ENCODE peak calls at places on chromosomes 2 and 18, in seven cellular contexts. W is tibial artery, F is HepG2, L is heart right ventricle, G is gastrocnemius medialis, D is ovary, K is Karpas-422. I is an unnamed sample. For H3K9me3 and H3K36me3, the result is how much of the 10 kb centered on the place peaks cover.

GRCh38 chr2:19674051-19675002 is 227.5 kb downstream of the TTC32 start:
- DNase-seq in K (no peak), G (no peak), F (no peak), W (no peak), D (no peak), L (no peak), I (no peak)

GRCh38 chr18:71398530-71398929 is 1109.7 kb downstream of the SOCS6 start:
- DNase-seq in K (peak), L (no peak), D (no peak), G (no peak), W (no peak), F (peak), I (no peak)

GRCh38 chr2:241777167-241777685 is 604 bp downstream of the GAL3ST2 start:
- DNase-seq in D (no peak), G (no peak), K (no peak), L (no peak), F (no peak), W (no peak), I (no peak)

GRCh38 chr18:3120356-3120755 is 99.4 kb downstream of the MYOM1 start:
- DNase-seq in F (peak), L (no peak), K (no peak), G (no peak), W (no peak), D (no peak), I (no peak)

GRCh38 chr2:65566617-65567016 is 134.2 kb upstream of the SPRED2 start:
- DNase-seq in D (no peak), L (no peak), G (no peak), K (no peak), W (no peak), F (no peak), I (no peak)

GRCh38 chr2:170714156-170715061 is 728 bp upstream of the SP5 start:
- DNase-seq in W (peak), K (no peak), D (peak), L (peak), F (no peak), G (no peak), I (no peak)

GRCh38 chr2:111944536-111945210 is 46.3 kb downstream of the MERTK start:
- DNase-seq in W (no peak), K (peak), L (no peak), F (peak), D (no peak), G (no peak), I (no peak)

GRCh38 chr2:178241852-178242551 is 47.7 kb downstream of the OSBPL6 start:
- DNase-seq in G (peak), D (peak), K (no peak), L (no peak), F (no peak), W (peak), I (no peak)

GRCh38 chr18:62982600-62983251 is 267.4 kb downstream of the PHLPP1 start:
- DNase-seq in D (peak), G (peak), F (peak), W (no peak), L (no peak), K (peak), I (peak)

GRCh38 chr2:226802573-226802972 is 3.0 kb upstream of the IRS1 start:
- DNase-seq in W (no peak), G (no peak), F (peak), L (no peak), D (no peak), K (peak), I (peak)

GRCh38 chr2:198368089-198368488 is 563.7 kb downstream of the PLCL1 start:
- DNase-seq in L (no peak), K (no peak), G (no peak), F (no peak), W (no peak), D (no peak), I (no peak)

GRCh38 chr2:74507926-74508520 is 528 bp upstream of the PCGF1 start:
- DNase-seq in L (peak), G (no peak), K (no peak), F (no peak), D (no peak), W (peak), I (no peak)

GRCh38 chr2:11692966-11693521 is 23.0 kb upstream of the NTSR2 start:
- DNase-seq in K (peak), W (peak), L (no peak), G (peak), D (no peak), F (peak), I (peak)

GRCh38 chr2:108637304-108637669 is 82.0 kb upstream of the RANBP2 start:
- DNase-seq in D (no peak), L (no peak), G (peak), K (no peak), F (peak), W (peak), I (no peak)

GRCh38 chr2:120376101-120376500 is 30.2 kb downstream of the INHBB start:
- DNase-seq in G (no peak), D (no peak), L (no peak), W (no peak), F (no peak), K (no peak), I (no peak)

GRCh38 chr2:240868286-240869108 is at the start of gene AGXT:
- DNase-seq in W (peak), L (no peak), G (no peak), F (peak), D (no peak), K (no peak), I (no peak)

GRCh38 chr2:233084488-233084887 is 24.3 kb downstream of the INPP5D start:
- DNase-seq in L (peak), F (no peak), W (peak), K (no peak), D (no peak), G (peak), I (peak)

GRCh38 chr2:196224767-196225166 is 53.4 kb upstream of the STK17B start:
- DNase-seq in K (no peak), D (no peak), G (no peak), F (no peak), W (no peak), L (no peak), I (no peak)

GRCh38 chr2:128473175-128474013 is 154.7 kb upstream of the HS6ST1 start:
- DNase-seq in F (no peak), K (no peak), W (no peak), L (no peak), D (no peak), G (peak), I (peak)

GRCh38 chr2:218733615-218734021 is 23.0 kb downstream of the TTLL4 start:
- DNase-seq in L (no peak), G (peak), W (peak), F (peak), D (no peak), K (no peak), I (peak)

GRCh38 chr2:181570059-181570458 is 86.8 kb downstream of the CERKL start:
- DNase-seq in K (no peak), W (no peak), F (no peak), G (no peak), L (no peak), D (no peak), I (no peak)

GRCh38 chr2:232454630-232455029 is 1.3 kb upstream of the ALPI start:
- DNase-seq in L (no peak), G (no peak), K (no peak), F (no peak), W (peak), D (no peak), I (no peak)

GRCh38 chr2:210527286-210527685 is 29.1 kb upstream of the CPS1 start:
- DNase-seq in K (no peak), L (no peak), W (no peak), D (no peak), F (no peak), G (no peak), I (no peak)

GRCh38 chr2:214830794-214831346 is 21.4 kb upstream of the BARD1 start:
- DNase-seq in L (no peak), K (peak), W (no peak), D (no peak), G (no peak), F (peak), I (peak)

GRCh38 chr2:144548532-144549191 is 28.7 kb upstream of the ZEB2 start:
- DNase-seq in G (no peak), D (no peak), L (no peak), K (peak), F (no peak), W (no peak), I (peak)

GRCh38 chr18:63166142-63166541 is 153.4 kb downstream of the BCL2 start:
- DNase-seq in D (no peak), L (no peak), W (no peak), K (no peak), F (no peak), G (no peak), I (no peak)

GRCh38 chr18:31661965-31662364 is 22.4 kb downstream of the B4GALT6 start:
- DNase-seq in G (no peak), D (no peak), K (no peak), F (no peak), W (no peak), L (no peak), I (no peak)

GRCh38 chr2:20642026-20642971 is 8.6 kb downstream of the HS1BP3 start:
- DNase-seq in G (peak), D (peak), K (peak), L (peak), W (peak), F (peak), I (peak)

GRCh38 chr2:66084948-66085590 is 349.9 kb upstream of the MEIS1 start:
- DNase-seq in L (no peak), K (peak), D (no peak), F (no peak), W (no peak), G (no peak), I (no peak)

GRCh38 chr2:66850406-66850805 is 415.5 kb downstream of the MEIS1 start:
- DNase-seq in D (no peak), K (no peak), F (no peak), W (no peak), G (no peak), L (peak), I (no peak)

GRCh38 chr18:23972416-23972815 is 42.1 kb upstream of the TTC39C start:
- DNase-seq in K (no peak), L (no peak), W (no peak), D (no peak), F (no peak), G (no peak), I (peak)

GRCh38 chr2:129870646-129871335 is 108.7 kb upstream of the RAB6C start:
- DNase-seq in K (no peak), D (no peak), L (no peak), G (no peak), W (no peak), F (no peak), I (no peak)

GRCh38 chr18:77037533-77037932 is 95.0 kb downstream of the MBP start:
- DNase-seq in L (no peak), D (no peak), K (no peak), G (no peak), F (no peak), W (no peak), I (no peak)

GRCh38 chr2:7593286-7593685 is 676.1 kb downstream of the RNF144A start:
- DNase-seq in D (no peak), W (no peak), K (no peak), F (no peak), L (no peak), G (no peak), I (no peak)

GRCh38 chr2:20467789-20468548 is 21.1 kb downstream of the RHOB start:
- DNase-seq in D (no peak), G (peak), K (peak), F (no peak), L (no peak), W (peak), I (no peak)

GRCh38 chr2:134310450-134311079 is 56.7 kb downstream of the MGAT5 start:
- DNase-seq in K (no peak), D (no peak), L (peak), W (peak), F (no peak), G (no peak), I (no peak)

GRCh38 chr2:209648714-209649113 is 122.9 kb upstream of the UNC80 start:
- DNase-seq in G (no peak), D (no peak), K (no peak), F (no peak), L (no peak), W (no peak), I (no peak)

GRCh38 chr2:31531101-31531500 is 49.6 kb downstream of the SRD5A2 start:
- DNase-seq in W (no peak), D (no peak), F (no peak), K (no peak), G (no peak), L (no peak), I (no peak)

GRCh38 chr2:241833101-241833937 is 24.3 kb downstream of the NEU4 start:
- DNase-seq in D (no peak), F (no peak), W (no peak), G (no peak), L (no peak), K (no peak), I (no peak)

GRCh38 chr2:48442610-48443360 is 87.2 kb upstream of the STON1 start:
- DNase-seq in D (no peak), L (no peak), K (no peak), W (no peak), G (no peak), F (no peak), I (no peak)

GRCh38 chr2:2715036-2715818 is 384.2 kb upstream of the MYT1L start:
- DNase-seq in K (no peak), G (no peak), W (no peak), D (no peak), L (no peak), F (no peak), I (no peak)

GRCh38 chr2:2719015-2719414 is 387.9 kb upstream of the MYT1L start:
- DNase-seq in G (no peak), K (no peak), W (no peak), F (no peak), L (no peak), D (no peak), I (no peak)

GRCh38 chr2:2717406-2717805 is 386.3 kb upstream of the MYT1L start:
- DNase-seq in F (no peak), K (no peak), L (no peak), W (no peak), G (no peak), D (no peak), I (no peak)

GRCh38 chr2:2716771-2717170 is 385.7 kb upstream of the MYT1L start:
- DNase-seq in D (no peak), K (no peak), F (no peak), G (no peak), L (no peak), W (no peak), I (no peak)

GRCh38 chr2:2714413-2714812 is 383.3 kb upstream of the MYT1L start:
- DNase-seq in G (no peak), D (no peak), K (no peak), L (no peak), W (no peak), F (no peak), I (no peak)
- H3K27ac ChIP-seq in G (no peak), D (no peak), K (no peak), L (no peak), W (no peak), F (no peak), I (no peak)

DNA sequence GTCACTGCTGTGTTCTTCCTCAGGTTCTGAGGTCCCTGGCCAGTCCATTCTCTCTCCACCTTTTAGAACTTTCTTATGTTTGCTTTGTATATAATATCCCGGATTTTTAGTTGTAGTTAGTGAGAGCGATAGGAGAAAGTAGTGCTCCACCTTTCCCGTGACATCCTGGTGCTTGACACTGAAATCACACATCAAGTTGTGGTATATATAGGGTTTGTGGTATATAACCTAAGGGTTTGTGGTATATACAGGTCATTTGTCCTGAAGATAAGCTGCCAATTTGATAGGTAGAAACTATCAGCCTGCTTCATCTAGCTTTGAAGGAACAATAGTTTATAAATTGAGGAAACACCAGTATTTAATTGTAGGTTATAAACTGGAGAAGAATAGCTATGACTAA is 13.1 kb downstream of the ZNF892 start:
- DNase-seq in F (no peak), G (no peak), D (no peak), L (no peak), W (no peak), K (no peak), I (no peak)
- H3K9me3 ChIP-seq in F (half or more), G (under half), D (under half), L (under half), W (half or more), K (under half), I (half or more)

DNA sequence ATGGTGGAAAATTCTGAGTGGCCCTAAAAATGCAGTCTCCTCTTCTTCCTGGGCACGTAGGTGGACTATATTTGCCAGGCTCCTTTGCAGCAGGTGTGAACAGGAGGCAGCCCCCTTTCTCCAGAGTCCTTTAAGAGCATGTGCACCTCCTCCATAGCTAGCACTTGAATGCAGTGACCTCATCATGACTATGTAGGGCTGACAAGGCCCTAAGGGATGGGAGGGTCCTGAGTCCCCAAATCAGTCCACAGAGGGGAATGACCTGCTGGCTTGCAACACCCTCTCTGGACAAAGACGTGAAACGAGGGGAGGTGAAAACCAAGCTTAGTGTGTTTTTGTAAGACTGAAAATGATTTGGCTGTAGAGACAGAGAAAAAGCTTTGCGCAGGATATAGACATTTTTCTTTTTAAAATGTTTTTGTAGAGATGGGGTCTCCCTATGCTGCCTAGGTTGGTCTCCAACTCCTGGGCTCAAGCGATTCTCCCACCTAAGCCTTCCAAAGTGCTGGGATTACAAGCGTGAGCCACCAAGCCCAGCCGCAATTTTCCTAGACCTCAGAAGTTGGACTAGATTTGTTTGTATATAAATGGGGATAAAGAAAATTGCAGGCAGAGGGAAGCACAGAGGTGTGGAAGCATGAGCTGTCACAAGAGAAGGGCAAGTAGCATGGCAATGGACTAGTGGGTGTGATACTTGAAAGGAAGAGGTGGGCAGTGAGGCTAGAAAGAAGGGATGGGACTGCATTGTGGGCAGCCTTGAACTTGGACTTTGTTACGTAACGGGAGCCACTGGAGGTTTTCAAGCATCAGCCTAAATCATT is 28.8 kb downstream of the LONRF2 start:
- DNase-seq in D (no peak), L (no peak), F (no peak), G (no peak), W (no peak), K (no peak), I (no peak)
- H3K36me3 ChIP-seq in D (under half), L (under half), F (under half), G (under half), W (under half), K (under half), I (under half)

DNA sequence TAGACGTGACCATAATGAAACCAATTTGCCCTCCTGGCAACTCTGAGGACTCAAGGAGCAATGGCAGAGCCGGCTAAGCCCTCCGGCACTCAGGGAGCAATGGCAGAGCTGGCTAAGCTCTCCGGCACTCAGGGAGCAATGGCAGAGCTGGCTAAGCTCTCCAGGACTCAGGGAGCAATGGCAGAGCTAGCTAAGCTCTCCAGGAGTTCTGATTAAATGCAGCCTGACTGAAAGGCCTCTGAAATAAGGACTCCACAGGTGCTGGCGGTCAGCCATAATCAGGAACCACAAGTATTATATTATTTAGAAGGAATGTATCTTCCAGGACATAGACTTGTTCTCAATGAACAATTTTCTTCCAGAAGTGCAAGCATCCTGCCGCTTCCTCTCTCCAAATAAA is 65.2 kb downstream of the C2orf76 start:
- DNase-seq in F (no peak), W (no peak), L (no peak), D (no peak), G (no peak), K (no peak), I (no peak)
- H3K27ac ChIP-seq in F (no peak), W (no peak), L (no peak), D (no peak), G (no peak), K (no peak), I (no peak)

GRCh38 chr2:44529448-44529847 is 167.7 kb downstream of the CAMKMT start:
- DNase-seq in K (no peak), G (no peak), F (no peak), L (no peak), W (no peak), D (no peak), I (no peak)
- H3K9me3 ChIP-seq in K (under half), G (under half), F (under half), L (under half), W (under half), D (under half), I (under half)

GRCh38 chr18:74251297-74252031 is 40.3 kb downstream of the CYB5A start:
- DNase-seq in G (no peak), L (no peak), F (peak), W (no peak), D (no peak), K (no peak), I (no peak)
- H3K36me3 ChIP-seq in G (under half), L (under half), F (under half), W (under half), D (under half), K (under half), I (under half)

GRCh38 chr2:223943561-223944008 is 1.6 kb downstream of the WDFY1 start:
- DNase-seq in K (no peak), G (no peak), D (no peak), F (peak), L (no peak), W (no peak), I (no peak)

GRCh38 chr2:223944704-223945531 is at the start of gene WDFY1:
- DNase-seq in G (peak), W (peak), F (peak), K (peak), D (peak), L (peak), I (peak)

GRCh38 chr2:223944166-223944703 is 900 bp downstream of the WDFY1 start:
- DNase-seq in D (peak), K (no peak), F (peak), W (peak), G (no peak), L (peak), I (peak)

GRCh38 chr2:223943135-223943534 is 2.0 kb downstream of the WDFY1 start:
- DNase-seq in G (no peak), F (no peak), L (no peak), K (no peak), D (no peak), W (no peak), I (peak)

GRCh38 chr2:223941579-223942277 is 3.4 kb downstream of the WDFY1 start:
- DNase-seq in G (no peak), F (no peak), K (no peak), L (no peak), W (no peak), D (no peak), I (peak)
- H3K27ac ChIP-seq in G (peak), F (no peak), K (no peak), L (no peak), W (peak), D (no peak), I (no peak)

GRCh38 chr18:14974088-14974487 is 226.1 kb downstream of the ANKRD30B start:
- DNase-seq in W (no peak), L (no peak), K (no peak), G (no peak), F (no peak), D (no peak), I (no peak)
- H3K9me3 ChIP-seq in W (under half), L (under half), K (under half), G (under half), F (under half), D (under half), I (under half)